ENCODE peak calls at places on chromosome 11, in six cellular contexts. Z is heart left ventricle, T is fibroblast of lung, D is hepatic stellate cell, H is HAP-1, A is M059J. W is an unnamed sample.

GRCh38 chr11:45263773-45264172 is 22.4 kb downstream of the SYT13 start:
- DNase-seq in Z (no peak), T (no peak), D (no peak), H (no peak), A (no peak), W (no peak)

GRCh38 chr11:73383249-73384126 is 7.3 kb downstream of the RELT start:
- DNase-seq in Z (no peak), T (no peak), D (no peak), H (no peak), A (no peak), W (no peak)

GRCh38 chr11:7583248-7583647 is 69.4 kb downstream of the PPFIBP2 start:
- DNase-seq in Z (no peak), T (no peak), D (no peak), H (no peak), A (no peak), W (no peak)

GRCh38 chr11:93741882-93742226 is 382 bp downstream of the C11orf54 start:
- DNase-seq in Z (no peak), T (peak; percentile 67), D (peak; percentile 50), H (no peak), A (peak; percentile 73), W (no peak)

GRCh38 chr11:112285918-112286317 is 25.3 kb upstream of the PLET1 start:
- DNase-seq in Z (no peak), T (peak; percentile 77), D (peak; percentile 29), H (no peak), A (peak; percentile 47), W (no peak)

GRCh38 chr11:31996159-31996881 is 94.6 kb upstream of the RCN1 start:
- DNase-seq in Z (no peak), T (no peak), D (no peak), H (no peak), A (no peak), W (no peak)

GRCh38 chr11:134126197-134126822 is 57.4 kb downstream of the JAM3 start:
- DNase-seq in Z (no peak), T (peak; percentile 92), D (peak; percentile 88), H (no peak), A (peak; percentile 77), W (no peak)

GRCh38 chr11:134659882-134660281 is 247.8 kb upstream of the B3GAT1 start:
- DNase-seq in Z (no peak), T (no peak), D (no peak), H (no peak), A (no peak), W (no peak)

GRCh38 chr11:17883946-17884345 is 128.9 kb downstream of the SERGEF start:
- DNase-seq in Z (no peak), T (no peak), D (no peak), H (no peak), A (no peak), W (no peak)

W was measured in T follicular helper cell.